ENCODE peak calls at places on chromosomes 5 and 9, in six cellular contexts. F, H, R, B, D and G are unnamed samples.

GRCh38 chr5:89613222-89613956 is 730.4 kb upstream of the MEF2C start:
- DNase-seq in D (no peak), R (no peak), B (no peak), H (peak; percentile 30), F (peak; percentile 8), G (no peak)

GRCh38 chr9:137679249-137679648 is 60.4 kb downstream of the EHMT1 start:
- DNase-seq in D (no peak), F (no peak), R (no peak), B (no peak), H (no peak), G (no peak)

GRCh38 chr5:92560698-92561361 is 1020.2 kb downstream of the NR2F1-AS1 start:
- DNase-seq in H (peak; percentile 93), D (no peak), F (no peak), R (peak; percentile 52), B (no peak), G (no peak)

GRCh38 chr9:75111019-75111622 is 22.8 kb downstream of the OSTF1 start:
- DNase-seq in H (no peak), R (no peak), B (no peak), F (peak; percentile 74), D (no peak), G (no peak)

GRCh38 chr9:93041108-93041802 is 17.2 kb upstream of the SUSD3 start:
- DNase-seq in H (no peak), R (no peak), F (no peak), D (no peak), B (no peak), G (no peak)

GRCh38 chr5:1666812-1667588 is 132.6 kb downstream of the MRPL36 start:
- DNase-seq in H (no peak), B (no peak), R (no peak), D (peak; percentile 35), F (no peak), G (no peak)

GRCh38 chr9:4073371-4073770 is 226.5 kb downstream of the GLIS3 start:
- DNase-seq in H (no peak), F (no peak), B (no peak), D (no peak), R (no peak), G (no peak)

GRCh38 chr5:90387508-90387907 is 22.0 kb downstream of the CETN3 start:
- DNase-seq in B (no peak), H (no peak), D (no peak), F (no peak), R (no peak), G (no peak)

GRCh38 chr9:684055-684949 is 157.2 kb upstream of the DMRT1 start:
- DNase-seq in B (no peak), H (peak; percentile 92), R (no peak), D (no peak), F (peak; percentile 88), G (peak; percentile 43)

GRCh38 chr5:52870448-52870847 is 82.7 kb downstream of the ITGA1 start:
- DNase-seq in R (no peak), B (no peak), D (no peak), F (peak; percentile 35), H (no peak), G (peak; percentile 61)

GRCh38 chr5:79578876-79579275 is 33.4 kb upstream of the TENT2 start:
- DNase-seq in R (no peak), B (no peak), F (peak; percentile 11), H (no peak), D (no peak), G (no peak)

GRCh38 chr5:137209232-137209810 is 289.8 kb downstream of the SPOCK1 start:
- DNase-seq in R (no peak), H (peak; percentile 22), B (no peak), F (no peak), D (no peak), G (no peak)

GRCh38 chr5:94993501-94993900 is 291.4 kb downstream of the MCTP1 start:
- DNase-seq in H (no peak), F (no peak), B (no peak), R (no peak), D (no peak), G (no peak)

GRCh38 chr5:79850941-79851693 is 139.9 kb downstream of the MTX3 start:
- DNase-seq in F (no peak), R (no peak), D (no peak), B (no peak), H (no peak), G (no peak)

GRCh38 chr5:107553063-107553676 is 117.6 kb downstream of the EFNA5 start:
- DNase-seq in B (no peak), H (peak; percentile 55), D (no peak), F (peak; percentile 30), R (peak; percentile 62), G (no peak)

GRCh38 chr9:114452219-114453169 is 52.8 kb downstream of the WHRN start:
- DNase-seq in R (no peak), F (no peak), H (no peak), B (no peak), D (peak; percentile 49), G (no peak)

GRCh38 chr9:110126986-110127864 is 80.7 kb downstream of the C9orf152 start:
- DNase-seq in R (no peak), F (peak; percentile 43), D (no peak), B (peak; percentile 53), H (peak; percentile 58), G (peak; percentile 79)

GRCh38 chr5:65808818-65809217 is 86.8 kb downstream of the NLN start:
- DNase-seq in B (no peak), F (no peak), D (no peak), R (no peak), H (peak; percentile 59), G (no peak)

GRCh38 chr5:30808996-30809395 is 384.5 kb upstream of the CDH6 start:
- DNase-seq in H (peak; percentile 26), B (no peak), D (no peak), R (no peak), F (no peak), G (no peak)

GRCh38 chr5:9063615-9064245 is 482.1 kb downstream of the SEMA5A start:
- DNase-seq in D (no peak), R (no peak), H (no peak), B (no peak), F (no peak), G (no peak)

GRCh38 chr9:17171309-17172094 is 36.7 kb downstream of the CNTLN start:
- DNase-seq in B (no peak), R (no peak), H (no peak), D (no peak), F (no peak), G (no peak)

GRCh38 chr9:133064241-133065069 is 2.7 kb downstream of the CEL start:
- DNase-seq in H (no peak), B (peak; percentile 28), F (no peak), D (no peak), R (no peak), G (no peak)

GRCh38 chr5:71732011-71732410 is 12.9 kb downstream of the CARTPT start:
- DNase-seq in R (no peak), D (no peak), H (no peak), B (no peak), F (no peak), G (no peak)

GRCh38 chr5:138874771-138875628 is at the start of gene LRRTM2:
- DNase-seq in H (peak; percentile 95), D (no peak), F (peak; percentile 82), R (no peak), B (no peak), G (peak; percentile 75)
- H3K4me3 ChIP-seq in H (peak within 1 kb of the TSS; percentile 59), D (no peak within 1 kb of the TSS), F (peak within 1 kb of the TSS; percentile 40), R (no peak within 1 kb of the TSS), B (peak within 1 kb of the TSS; percentile 4), G (peak within 1 kb of the TSS; percentile 40)

DNA sequence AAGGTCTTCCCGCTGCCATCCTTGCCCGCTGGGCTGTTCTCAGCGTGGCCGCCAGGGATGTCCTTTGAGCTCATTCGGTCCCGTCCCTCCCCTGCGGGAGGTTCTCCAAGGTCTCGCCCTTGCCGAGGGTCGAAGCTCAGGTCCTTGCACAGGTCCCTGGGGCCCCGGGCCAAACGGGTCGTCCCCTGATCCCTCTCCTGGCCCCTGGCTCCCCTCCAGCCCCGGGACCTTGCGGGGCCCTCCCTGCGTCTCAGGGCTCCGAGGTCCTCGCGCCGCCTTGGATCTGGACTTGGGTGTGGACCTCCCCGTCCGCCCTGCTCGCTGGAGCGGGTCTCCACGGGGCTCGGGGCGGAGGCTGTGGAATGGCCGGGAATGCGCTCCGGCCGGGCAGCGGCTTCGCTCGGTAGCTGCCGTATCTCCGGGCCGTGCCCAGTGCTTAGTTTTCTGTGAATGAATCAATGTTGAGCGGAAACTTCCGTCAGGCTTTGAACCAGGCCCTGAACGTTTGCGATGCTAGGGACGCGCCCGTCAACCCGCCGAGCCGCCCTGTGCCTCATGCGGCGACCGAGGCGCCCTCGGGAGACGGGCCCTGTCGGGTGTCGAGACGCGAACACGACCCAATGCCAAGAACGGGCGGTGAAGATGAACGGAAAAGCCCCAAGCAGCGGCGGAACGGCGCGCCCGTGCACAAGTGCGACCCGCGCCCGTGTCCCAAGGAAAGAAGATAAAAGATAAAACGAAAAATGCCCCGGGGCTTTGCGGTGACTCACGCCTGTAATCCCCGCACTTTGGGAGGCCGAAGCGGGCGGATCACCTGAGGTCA is 779 bp downstream of the RNU6ATAC start:
- DNase-seq in D (peak; percentile 70), H (peak; percentile 55), B (peak; percentile 82), F (peak; percentile 25), R (no peak), G (no peak)
- H3K4me3 ChIP-seq in D (no peak overlapping the region), H (no peak overlapping the region), B (no peak overlapping the region), F (peak overlapping the region; percentile 24), R (peak overlapping the region; percentile 47), G (no peak overlapping the region)

DNA sequence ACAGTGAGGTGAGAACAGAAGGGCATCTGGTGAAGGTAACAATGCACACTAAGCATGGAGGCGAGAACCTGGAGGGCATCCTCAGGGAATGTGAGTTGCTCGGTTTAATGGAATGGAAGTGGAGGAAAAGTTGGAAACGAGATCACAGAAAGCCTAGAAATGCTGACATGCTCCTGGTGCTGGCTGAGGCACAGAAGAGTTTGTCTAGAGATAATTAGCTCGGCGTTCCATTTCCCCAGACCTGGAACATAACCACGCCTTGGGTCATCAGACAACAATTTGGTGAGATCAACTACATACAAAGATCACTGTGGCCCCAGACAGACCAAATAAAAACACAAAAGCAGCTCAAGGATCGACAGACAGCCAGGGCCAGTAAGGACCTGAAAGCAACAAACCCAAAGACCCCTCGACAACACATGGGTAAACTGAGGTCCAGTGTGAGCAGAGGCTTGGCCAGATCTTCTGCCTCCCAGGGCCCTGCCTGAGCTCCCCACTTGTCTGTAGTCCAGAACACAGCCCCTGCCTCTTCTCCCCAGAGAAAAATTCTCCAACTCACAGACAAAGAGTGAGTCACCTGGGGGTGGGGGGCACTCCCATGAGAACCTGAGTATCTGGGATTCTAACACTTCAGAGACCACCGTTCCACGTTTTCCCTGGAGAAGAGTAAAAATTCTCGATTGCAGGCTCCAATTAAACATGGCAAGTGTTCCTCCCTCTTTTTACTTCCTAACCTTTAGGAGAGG is 52.5 kb downstream of the SHB start:
- DNase-seq in R (no peak), D (no peak), H (peak; percentile 93), F (peak; percentile 35), B (no peak), G (no peak)
- H3K4me3 ChIP-seq in R (no peak overlapping the region), D (no peak overlapping the region), H (no peak overlapping the region), F (no peak overlapping the region), B (no peak overlapping the region), G (no peak overlapping the region)

DNA sequence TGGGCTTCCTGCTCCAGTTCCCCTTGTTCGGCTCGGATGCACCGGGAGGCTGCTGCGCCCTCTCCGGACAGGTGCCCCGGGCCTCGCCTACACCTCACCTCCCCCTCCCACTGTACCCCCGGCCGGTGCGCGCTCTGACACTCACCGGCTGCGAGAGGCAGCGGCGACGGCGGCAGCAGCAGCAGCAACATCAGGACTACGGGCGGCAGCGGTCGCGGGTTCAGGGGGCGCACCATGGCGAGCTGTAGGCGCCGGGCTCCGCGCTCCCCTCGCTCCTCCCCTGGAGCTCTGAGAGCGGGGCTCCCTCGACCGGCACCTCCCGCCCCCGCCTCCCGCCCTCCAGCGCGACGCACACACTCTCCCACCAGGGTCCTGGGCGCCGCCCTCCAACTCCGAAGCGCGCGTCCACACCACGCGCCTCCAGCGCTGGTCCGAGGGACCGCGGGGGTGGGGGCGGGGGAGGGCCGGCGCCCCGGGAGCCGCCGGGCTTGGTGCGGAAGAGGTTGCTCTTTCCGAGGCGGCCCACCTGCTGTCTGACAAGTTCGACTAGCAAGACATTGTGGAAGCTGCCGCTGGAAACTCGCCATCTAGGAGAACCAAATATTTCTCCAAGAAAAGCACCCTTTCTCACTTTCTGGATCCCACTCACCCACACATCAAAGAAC is at the start of gene GFRA3:
- DNase-seq in F (no peak), H (peak; percentile 26), D (no peak), B (no peak), R (no peak), G (no peak)
- H3K4me3 ChIP-seq in F (no peak within 1 kb of the TSS), H (peak within 1 kb of the TSS; percentile 42), D (no peak within 1 kb of the TSS), B (peak within 1 kb of the TSS; percentile 48), R (peak within 1 kb of the TSS; percentile 25), G (peak within 1 kb of the TSS; percentile 42)